ENCODE peak calls at places on chromosomes 4 and X, in four cellular contexts. I is IMR-90, T is H9, A is H1. J is an unnamed sample.

GRCh38 chr4:110197421-110198398 is 705 bp downstream of the ELOVL6 start:
- DNase-seq in I (peak; percentile 39), T (peak; percentile 39), A (peak; percentile 63), J (peak; percentile 81)

GRCh38 chr4:145507636-145508035 is 26.0 kb downstream of the SMAD1 start:
- DNase-seq in I (peak; percentile 56), T (no peak), A (no peak), J (no peak)

GRCh38 chr4:53914313-53915016 is 149.9 kb downstream of the CHIC2 start:
- DNase-seq in I (peak; percentile 96), T (no peak), A (no peak), J (no peak)

GRCh38 chr4:177105526-177105925 is 204.1 kb upstream of the NEIL3 start:
- DNase-seq in I (no peak), T (no peak), A (no peak), J (no peak)

GRCh38 chr4:162061214-162061613 is 102.6 kb downstream of the FSTL5 start:
- DNase-seq in I (no peak), T (peak; percentile 34), A (peak; percentile 44), J (peak; percentile 85)

GRCh38 chrX:112851806-112852205 is 11.2 kb upstream of the AMOT start:
- DNase-seq in I (peak; percentile 73), T (no peak), A (no peak), J (no peak)

GRCh38 chr4:96675916-96676315 is 836.0 kb downstream of the PDHA2 start:
- DNase-seq in I (no peak), T (no peak), A (no peak), J (peak; percentile 13)

GRCh38 chr4:84341559-84341958 is 157.5 kb downstream of the NKX6-1 start:
- DNase-seq in I (no peak), T (no peak), A (no peak), J (no peak)

GRCh38 chr4:104015680-104016079 is 295.9 kb upstream of the TACR3 start:
- DNase-seq in I (no peak), T (no peak), A (no peak), J (peak; percentile 47)

GRCh38 chr4:61185288-61185687 is 14.8 kb upstream of the ADGRL3 start:
- DNase-seq in I (no peak), T (no peak), A (no peak), J (no peak)

GRCh38 chrX:118521435-118521834 is 25.8 kb downstream of the DOCK11 start:
- DNase-seq in I (peak; percentile 76), T (no peak), A (no peak), J (no peak)

GRCh38 chrX:10158279-10158939 is 1.6 kb downstream of the CLCN4 start:
- DNase-seq in I (no peak), T (peak; percentile 67), A (peak; percentile 63), J (peak; percentile 61)

GRCh38 chr4:17515724-17516407 is 901 bp downstream of the CLRN2 start:
- DNase-seq in I (no peak), T (no peak), A (no peak), J (no peak)

GRCh38 chrX:120015145-120016067 is 62.1 kb downstream of the RHOXF2B start:
- DNase-seq in I (no peak), T (peak; percentile 50), A (peak; percentile 53), J (peak; percentile 15)

GRCh38 chrX:76550016-76550415 is 122.5 kb downstream of the MAGEE1 start:
- DNase-seq in I (no peak), T (no peak), A (no peak), J (no peak)

GRCh38 chr4:139841464-139842195 is 176.0 kb downstream of the MGST2 start:
- DNase-seq in I (no peak), T (no peak), A (no peak), J (peak; percentile 78)

GRCh38 chrX:9942086-9942485 is 25.1 kb upstream of the CLDN34 start:
- DNase-seq in I (no peak), T (no peak), A (no peak), J (no peak)

GRCh38 chr4:122117743-122118142 is 34.4 kb upstream of the BLTP1 start:
- DNase-seq in I (peak; percentile 32), T (no peak), A (no peak), J (no peak)

GRCh38 chr4:76950846-76951321 is 1.3 kb downstream of the SEPTIN11 start:
- DNase-seq in I (peak; percentile 52), T (peak; percentile 51), A (no peak), J (peak; percentile 73)

GRCh38 chr4:10013722-10014121 is 7.6 kb downstream of the SLC2A9 start:
- DNase-seq in I (no peak), T (peak; percentile 86), A (peak; percentile 85), J (peak; percentile 71)

GRCh38 chr4:73896416-73896815 is 27.2 kb downstream of the CXCL1 start:
- DNase-seq in I (peak; percentile 61), T (no peak), A (no peak), J (no peak)

GRCh38 chr4:73899321-73899720 is 30.1 kb downstream of the CXCL1 start:
- DNase-seq in I (no peak), T (no peak), A (no peak), J (no peak)

GRCh38 chr4:73901031-73901430 is 31.8 kb downstream of the CXCL1 start:
- DNase-seq in I (peak; percentile 37), T (no peak), A (no peak), J (no peak)

GRCh38 chr4:73895201-73896177 is 26.3 kb downstream of the CXCL1 start:
- DNase-seq in I (peak; percentile 42), T (no peak), A (no peak), J (no peak)

DNA sequence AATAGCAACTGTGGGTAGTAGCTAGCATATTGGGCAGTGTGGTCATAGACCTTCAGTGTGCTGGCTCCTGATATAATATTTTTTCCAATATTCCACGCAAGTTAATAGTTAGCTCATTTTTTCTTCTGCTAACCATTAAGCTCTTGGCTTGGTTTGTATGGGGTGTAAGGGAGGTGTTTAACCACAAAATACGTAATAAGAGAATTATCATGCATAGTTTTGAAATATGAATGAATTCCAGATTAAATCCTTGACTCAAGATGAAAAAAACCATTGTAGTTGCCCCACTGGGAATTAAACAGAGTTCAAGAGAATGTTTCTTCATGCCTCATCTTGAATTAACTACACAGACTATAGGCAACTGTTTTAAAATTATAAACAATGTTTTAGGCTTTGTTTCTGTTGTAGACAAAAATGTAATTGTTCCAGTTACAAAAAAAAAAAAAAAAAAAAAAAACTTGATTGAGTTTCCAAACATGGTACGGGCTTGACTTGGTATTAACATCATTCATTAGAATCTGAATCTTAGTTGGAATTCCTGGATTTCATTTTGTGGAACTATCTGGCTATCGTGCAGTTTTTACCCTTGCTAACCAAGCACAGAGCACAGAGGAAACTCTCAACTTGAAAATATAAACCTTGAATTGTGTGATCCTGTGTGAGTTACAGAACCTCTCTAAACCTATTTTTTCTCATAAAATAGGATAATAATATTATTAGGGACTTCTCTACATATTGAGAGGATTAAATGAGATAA is 28.4 kb downstream of the CXCL1 start:
- DNase-seq in I (peak; percentile 60), T (no peak), A (no peak), J (no peak)
- H3K56ac ChIP-seq in I (no peak overlapping the region), T (no peak overlapping the region), A (no peak overlapping the region), J (no peak overlapping the region)

GRCh38 chr4:2413821-2414610 is 4.4 kb downstream of the ZFYVE28 start:
- DNase-seq in I (no peak), T (peak; percentile 72), A (peak; percentile 76), J (peak; percentile 70)
- H2BK120ac ChIP-seq in I (peak overlapping the region; percentile 56), T (no peak overlapping the region), A (no peak overlapping the region), J (peak overlapping the region; percentile 4)

DNA sequence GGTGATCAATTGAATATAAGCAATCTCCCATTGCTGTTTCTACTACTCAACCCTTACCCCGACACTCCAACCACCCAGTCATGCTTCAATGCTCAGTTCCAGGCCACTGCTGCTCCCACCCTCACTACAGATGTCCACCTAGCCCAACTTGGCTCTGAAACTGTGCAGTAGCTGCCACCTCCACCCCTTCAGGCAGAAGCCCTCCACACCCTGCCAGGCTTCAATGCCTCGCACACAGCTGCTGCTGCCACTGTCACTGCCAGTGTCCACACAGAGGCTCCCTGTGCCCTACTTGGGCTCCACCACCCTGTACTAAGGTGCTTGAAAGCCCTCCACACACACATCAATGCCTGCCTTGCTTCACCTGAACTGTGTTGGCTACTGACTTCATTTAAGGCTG is 34.6 kb downstream of the LAMTOR3 start:
- DNase-seq in I (no peak), T (no peak), A (no peak), J (no peak)
- H2BK5ac ChIP-seq in I (no peak overlapping the region), T (no peak overlapping the region), A (no peak overlapping the region), J (no peak overlapping the region)

DNA sequence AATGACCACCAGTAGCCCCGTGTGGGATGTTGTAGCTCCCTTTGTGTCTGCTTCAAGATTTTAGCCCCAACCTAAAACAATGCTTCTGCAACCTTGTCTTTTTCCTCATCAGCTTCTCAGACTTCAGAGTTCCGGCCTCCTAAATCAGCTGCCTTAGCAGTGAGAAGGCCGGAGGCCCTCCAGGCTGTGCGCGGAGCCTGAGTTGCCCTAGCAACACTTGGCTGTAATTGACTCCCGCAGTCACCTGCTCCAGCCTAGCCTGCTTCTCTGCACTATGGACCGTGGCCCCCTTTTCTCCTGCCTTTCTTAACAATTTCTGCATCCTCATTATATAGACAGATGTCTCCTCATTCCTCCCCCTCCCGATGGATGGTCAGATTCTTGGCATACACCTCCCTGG is 9.4 kb upstream of the HUWE1 start:
- DNase-seq in I (no peak), T (no peak), A (no peak), J (no peak)
- H3K56ac ChIP-seq in I (no peak overlapping the region), T (no peak overlapping the region), A (no peak overlapping the region), J (no peak overlapping the region)

DNA sequence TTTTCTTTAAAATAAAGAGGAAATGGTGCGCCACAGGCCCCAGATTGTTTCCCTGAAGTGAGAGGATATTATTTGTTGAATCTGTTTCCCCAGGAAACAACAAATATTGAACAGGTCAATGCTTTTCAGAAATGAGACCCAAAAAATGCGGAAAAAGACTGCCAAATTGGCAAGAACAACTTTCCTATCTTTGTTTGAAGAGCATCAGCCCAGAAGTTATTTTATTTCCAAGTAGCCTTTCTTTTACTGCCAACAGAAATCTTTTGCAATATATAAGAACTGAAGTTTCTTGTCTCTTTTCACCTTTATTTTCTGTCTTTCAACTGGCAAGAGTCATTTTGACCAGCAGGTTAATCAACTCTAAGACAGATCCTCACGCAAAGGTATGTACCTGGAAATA is at the start of gene SMR3A:
- DNase-seq in I (no peak), T (no peak), A (no peak), J (no peak)
- H2BK120ac ChIP-seq in I (no peak within 1 kb of the TSS), T (no peak within 1 kb of the TSS), A (no peak within 1 kb of the TSS), J (no peak within 1 kb of the TSS)

DNA sequence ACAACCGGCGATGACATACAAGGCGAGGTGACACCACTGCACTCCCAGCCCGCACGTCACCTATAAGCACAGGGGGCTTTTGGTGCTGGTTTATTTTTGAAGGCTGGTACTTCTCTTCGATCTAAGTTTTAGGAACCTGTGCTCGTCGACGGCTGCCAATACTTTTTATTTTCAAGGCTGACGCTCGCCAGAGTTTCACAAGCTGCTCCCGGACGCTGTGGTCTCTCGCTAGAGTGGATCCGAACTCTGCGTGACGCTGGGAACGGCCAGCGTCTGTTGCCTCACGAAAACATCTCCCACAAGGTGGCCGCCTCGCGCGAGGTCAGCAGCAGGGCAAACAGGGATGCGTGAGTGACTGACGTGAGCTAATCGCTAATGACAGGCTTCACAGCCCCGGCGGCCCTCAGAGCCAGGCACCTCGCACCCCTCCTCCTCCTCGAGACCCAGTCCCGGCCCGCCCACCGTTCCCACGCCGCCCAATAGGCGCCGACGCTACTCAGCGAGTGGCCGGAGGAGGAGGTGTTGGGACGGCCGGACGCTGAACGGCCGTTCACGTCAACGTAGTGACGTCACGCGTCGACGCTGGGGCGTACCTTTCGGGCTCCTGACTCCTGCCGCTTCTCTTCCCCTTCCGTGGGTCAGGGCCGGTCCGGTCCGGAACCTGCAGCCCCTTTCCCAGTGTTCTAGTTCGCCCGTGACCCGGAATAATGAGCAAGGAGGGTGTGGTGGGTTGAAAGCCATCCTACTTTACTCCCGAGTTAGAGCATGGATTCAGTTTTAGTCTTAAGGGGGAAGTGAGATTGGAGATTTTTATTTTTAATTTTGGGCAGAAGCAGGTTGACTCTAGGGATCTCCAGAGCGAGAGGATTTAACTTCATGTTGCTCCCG is at the start of gene CLCN3:
- DNase-seq in I (peak; percentile 94), T (peak; percentile 99), A (peak; percentile 95), J (peak; percentile 99)
- H2BK5ac ChIP-seq in I (peak within 1 kb of the TSS; percentile 81), T (peak within 1 kb of the TSS; percentile 10), A (peak within 1 kb of the TSS; percentile 61), J (no peak within 1 kb of the TSS)

J was measured in mesendoderm.